ENCODE peak calls at places on chromosomes 4 and X, in eight cellular contexts. One of them, this sample, is unnamed.
A peak's percentile ranks its signal among the peaks of the same experiment; 100 is the strongest.

GRCh38 chrX:29431895-29432294 is 783.5 kb upstream of the MAGEB2 start:
- DNase-seq in tibial nerve: no peak
- DNase-seq in thyroid gland: no peak
- DNase-seq in adrenal gland: no peak
- DNase-seq in heart left ventricle: no peak
- DNase-seq in testis: no peak
- DNase-seq in esophagus squamous epithelium: no peak
- DNase-seq in right lobe of liver: no peak
- DNase-seq in this sample: no peak

GRCh38 chr4:76373919-76374552 is 46.9 kb downstream of the CCDC158 start:
- DNase-seq in right lobe of liver: no peak
- DNase-seq in esophagus squamous epithelium: no peak
- DNase-seq in tibial nerve: no peak
- DNase-seq in thyroid gland: peak; percentile 26
- DNase-seq in heart left ventricle: no peak
- DNase-seq in testis: no peak
- DNase-seq in adrenal gland: no peak
- DNase-seq in this sample: no peak

GRCh38 chrX:103464071-103464773 is 55.1 kb downstream of the RAB40A start:
- DNase-seq in adrenal gland: peak; percentile 23
- DNase-seq in right lobe of liver: no peak
- DNase-seq in testis: peak; percentile 55
- DNase-seq in thyroid gland: peak; percentile 16
- DNase-seq in tibial nerve: peak; percentile 19
- DNase-seq in heart left ventricle: peak; percentile 4
- DNase-seq in esophagus squamous epithelium: no peak
- DNase-seq in this sample: no peak

GRCh38 chr4:46503739-46504138 is 113.8 kb upstream of the GABRA2 start:
- DNase-seq in tibial nerve: no peak
- DNase-seq in adrenal gland: no peak
- DNase-seq in right lobe of liver: no peak
- DNase-seq in testis: no peak
- DNase-seq in esophagus squamous epithelium: no peak
- DNase-seq in heart left ventricle: no peak
- DNase-seq in thyroid gland: no peak
- DNase-seq in this sample: no peak

GRCh38 chr4:120763650-120764049 is 158.9 kb downstream of the PRDM5 start:
- DNase-seq in esophagus squamous epithelium: no peak
- DNase-seq in testis: no peak
- DNase-seq in tibial nerve: no peak
- DNase-seq in heart left ventricle: no peak
- DNase-seq in right lobe of liver: no peak
- DNase-seq in adrenal gland: no peak
- DNase-seq in thyroid gland: no peak
- DNase-seq in this sample: no peak

GRCh38 chrX:150478496-150479492 is 89.6 kb upstream of the MTM1 start:
- DNase-seq in testis: no peak
- DNase-seq in thyroid gland: no peak
- DNase-seq in esophagus squamous epithelium: no peak
- DNase-seq in right lobe of liver: no peak
- DNase-seq in tibial nerve: no peak
- DNase-seq in heart left ventricle: no peak
- DNase-seq in adrenal gland: no peak
- DNase-seq in this sample: no peak

GRCh38 chrX:9902651-9903050 is 64.5 kb upstream of the CLDN34 start:
- DNase-seq in adrenal gland: peak; percentile 51
- DNase-seq in right lobe of liver: no peak
- DNase-seq in thyroid gland: no peak
- DNase-seq in esophagus squamous epithelium: no peak
- DNase-seq in tibial nerve: no peak
- DNase-seq in heart left ventricle: no peak
- DNase-seq in testis: peak; percentile 63
- DNase-seq in this sample: no peak

GRCh38 chrX:118496763-118497079 is 1.1 kb downstream of the DOCK11 start:
- DNase-seq in esophagus squamous epithelium: no peak
- DNase-seq in heart left ventricle: no peak
- DNase-seq in testis: no peak
- DNase-seq in tibial nerve: no peak
- DNase-seq in adrenal gland: no peak
- DNase-seq in thyroid gland: no peak
- DNase-seq in right lobe of liver: no peak
- DNase-seq in this sample: no peak

GRCh38 chr4:11507920-11508319 is 79.2 kb upstream of the HS3ST1 start:
- DNase-seq in right lobe of liver: no peak
- DNase-seq in testis: no peak
- DNase-seq in esophagus squamous epithelium: no peak
- DNase-seq in thyroid gland: no peak
- DNase-seq in heart left ventricle: no peak
- DNase-seq in adrenal gland: no peak
- DNase-seq in tibial nerve: no peak
- DNase-seq in this sample: peak; percentile 61

GRCh38 chr4:24033626-24034025 is 143.8 kb upstream of the PPARGC1A start:
- DNase-seq in adrenal gland: no peak
- DNase-seq in thyroid gland: no peak
- DNase-seq in heart left ventricle: no peak
- DNase-seq in esophagus squamous epithelium: no peak
- DNase-seq in right lobe of liver: no peak
- DNase-seq in tibial nerve: no peak
- DNase-seq in testis: no peak
- DNase-seq in this sample: no peak

GRCh38 chr4:41514765-41515481 is 23.0 kb upstream of the LIMCH1 start:
- DNase-seq in testis: no peak
- DNase-seq in esophagus squamous epithelium: no peak
- DNase-seq in right lobe of liver: no peak
- DNase-seq in heart left ventricle: no peak
- DNase-seq in thyroid gland: no peak
- DNase-seq in adrenal gland: no peak
- DNase-seq in tibial nerve: no peak
- DNase-seq in this sample: no peak
- H3K27ac ChIP-seq in testis: no peak overlapping the region
- H3K27ac ChIP-seq in esophagus squamous epithelium: no peak overlapping the region
- H3K27ac ChIP-seq in right lobe of liver: no peak overlapping the region
- H3K27ac ChIP-seq in heart left ventricle: peak overlapping the region; percentile 15
- H3K27ac ChIP-seq in thyroid gland: no peak overlapping the region
- H3K27ac ChIP-seq in adrenal gland: no peak overlapping the region
- H3K27ac ChIP-seq in tibial nerve: no peak overlapping the region
- H3K27ac ChIP-seq in this sample: no peak overlapping the region

GRCh38 chr4:3232871-3233271 is 16.1 kb upstream of the MSANTD1 start:
- DNase-seq in right lobe of liver: no peak
- DNase-seq in esophagus squamous epithelium: no peak
- DNase-seq in heart left ventricle: no peak
- DNase-seq in tibial nerve: no peak
- DNase-seq in adrenal gland: no peak
- DNase-seq in testis: no peak
- DNase-seq in thyroid gland: no peak
- DNase-seq in this sample: no peak
- TF ChIP-seq POLR2A in right lobe of liver: no peak
- TF ChIP-seq POLR2A in esophagus squamous epithelium: no peak
- TF ChIP-seq POLR2A in heart left ventricle: no peak
- TF ChIP-seq POLR2A in tibial nerve: no peak
- TF ChIP-seq POLR2A in adrenal gland: no peak
- TF ChIP-seq POLR2A in testis: no peak
- TF ChIP-seq POLR2A in thyroid gland: no peak
- TF ChIP-seq POLR2A in this sample: no peak

GRCh38 chr4:178086324-178086723 is 644.1 kb upstream of the AGA start:
- DNase-seq in thyroid gland: no peak
- DNase-seq in testis: no peak
- DNase-seq in right lobe of liver: no peak
- DNase-seq in tibial nerve: no peak
- DNase-seq in esophagus squamous epithelium: no peak
- DNase-seq in heart left ventricle: no peak
- DNase-seq in adrenal gland: no peak
- DNase-seq in this sample: no peak
- TF ChIP-seq CTCF in thyroid gland: no peak
- TF ChIP-seq CTCF in testis: no peak
- TF ChIP-seq CTCF in right lobe of liver: no peak
- TF ChIP-seq CTCF in tibial nerve: no peak
- TF ChIP-seq CTCF in esophagus squamous epithelium: no peak
- TF ChIP-seq CTCF in heart left ventricle: no peak
- TF ChIP-seq CTCF in adrenal gland: no peak
- TF ChIP-seq CTCF in this sample: no peak

DNA sequence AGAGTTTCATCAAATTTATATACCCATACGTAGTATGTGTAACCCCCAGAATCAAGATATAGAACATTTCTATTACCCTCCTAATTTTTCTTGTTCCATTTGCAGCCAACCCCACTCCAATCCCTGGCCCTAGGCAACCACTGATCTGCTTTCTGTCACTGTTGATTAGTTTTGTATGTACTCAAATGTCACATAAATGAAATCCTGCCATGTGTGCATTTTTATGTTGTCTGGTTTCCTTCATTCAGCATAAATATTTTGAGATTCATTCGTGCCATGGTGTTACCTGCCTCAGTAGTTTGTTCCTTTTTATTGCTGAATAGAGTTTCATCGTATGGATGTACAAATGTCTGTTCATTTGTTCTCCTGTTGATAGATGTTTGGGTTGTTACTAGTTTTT is 126.3 kb downstream of the MID1IP1 start:
- DNase-seq in esophagus squamous epithelium: no peak
- DNase-seq in testis: no peak
- DNase-seq in heart left ventricle: no peak
- DNase-seq in tibial nerve: no peak
- DNase-seq in right lobe of liver: no peak
- DNase-seq in thyroid gland: no peak
- DNase-seq in adrenal gland: no peak
- DNase-seq in this sample: no peak
- H3K27ac ChIP-seq in esophagus squamous epithelium: no peak overlapping the region
- H3K27ac ChIP-seq in testis: no peak overlapping the region
- H3K27ac ChIP-seq in heart left ventricle: no peak overlapping the region
- H3K27ac ChIP-seq in tibial nerve: no peak overlapping the region
- H3K27ac ChIP-seq in right lobe of liver: no peak overlapping the region
- H3K27ac ChIP-seq in thyroid gland: no peak overlapping the region
- H3K27ac ChIP-seq in adrenal gland: no peak overlapping the region
- H3K27ac ChIP-seq in this sample: no peak overlapping the region

DNA sequence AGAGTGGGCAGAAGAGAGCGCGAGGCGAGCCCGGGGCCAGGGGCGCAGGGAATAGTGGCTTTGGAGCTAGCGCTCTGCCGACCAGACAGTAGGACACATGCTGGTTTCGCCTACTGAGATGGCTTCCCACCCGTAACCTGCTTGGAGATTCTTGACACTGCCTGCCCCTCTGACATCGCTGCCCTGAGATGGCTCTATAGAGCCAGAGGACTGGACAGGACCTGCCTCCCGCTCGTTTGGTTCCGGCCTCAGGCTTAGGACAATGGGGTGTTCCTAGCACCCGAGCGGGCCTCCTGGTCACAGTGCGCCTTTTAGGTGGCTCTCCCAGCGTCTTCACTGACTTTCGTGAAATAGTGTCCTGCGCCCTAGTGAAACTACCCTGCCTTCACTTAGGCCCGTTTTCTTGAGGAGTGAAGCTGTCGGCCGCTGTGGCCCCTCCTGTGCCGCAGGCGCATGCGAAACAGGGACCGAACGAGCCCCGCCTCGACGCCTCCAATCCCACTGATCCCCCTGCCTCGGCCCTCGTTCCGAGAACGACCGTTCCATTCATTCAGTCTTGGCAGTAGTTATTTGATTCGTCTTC is 608 bp downstream of the TAF1 start:
- DNase-seq in thyroid gland: peak; percentile 23
- DNase-seq in tibial nerve: no peak
- DNase-seq in esophagus squamous epithelium: no peak
- DNase-seq in adrenal gland: no peak
- DNase-seq in heart left ventricle: peak; percentile 15
- DNase-seq in right lobe of liver: no peak
- DNase-seq in testis: peak; percentile 33
- DNase-seq in this sample: peak; percentile 45
- TF ChIP-seq POLR2A in thyroid gland: no peak
- TF ChIP-seq POLR2A in tibial nerve: no peak
- TF ChIP-seq POLR2A in esophagus squamous epithelium: no peak
- TF ChIP-seq POLR2A in adrenal gland: no peak
- TF ChIP-seq POLR2A in heart left ventricle: no peak
- TF ChIP-seq POLR2A in right lobe of liver: no peak
- TF ChIP-seq POLR2A in testis: no peak
- TF ChIP-seq POLR2A in this sample: no peak

GRCh38 chr4:67396008-67396407 is 149.3 kb downstream of the CENPC start:
- DNase-seq in thyroid gland: no peak
- DNase-seq in tibial nerve: no peak
- DNase-seq in testis: no peak
- DNase-seq in right lobe of liver: no peak
- DNase-seq in esophagus squamous epithelium: no peak
- DNase-seq in adrenal gland: no peak
- DNase-seq in heart left ventricle: no peak
- DNase-seq in this sample: no peak
- TF ChIP-seq CTCF in thyroid gland: no peak
- TF ChIP-seq CTCF in tibial nerve: no peak
- TF ChIP-seq CTCF in testis: no peak
- TF ChIP-seq CTCF in right lobe of liver: no peak
- TF ChIP-seq CTCF in esophagus squamous epithelium: no peak
- TF ChIP-seq CTCF in adrenal gland: no peak
- TF ChIP-seq CTCF in heart left ventricle: no peak
- TF ChIP-seq CTCF in this sample: no peak

DNA sequence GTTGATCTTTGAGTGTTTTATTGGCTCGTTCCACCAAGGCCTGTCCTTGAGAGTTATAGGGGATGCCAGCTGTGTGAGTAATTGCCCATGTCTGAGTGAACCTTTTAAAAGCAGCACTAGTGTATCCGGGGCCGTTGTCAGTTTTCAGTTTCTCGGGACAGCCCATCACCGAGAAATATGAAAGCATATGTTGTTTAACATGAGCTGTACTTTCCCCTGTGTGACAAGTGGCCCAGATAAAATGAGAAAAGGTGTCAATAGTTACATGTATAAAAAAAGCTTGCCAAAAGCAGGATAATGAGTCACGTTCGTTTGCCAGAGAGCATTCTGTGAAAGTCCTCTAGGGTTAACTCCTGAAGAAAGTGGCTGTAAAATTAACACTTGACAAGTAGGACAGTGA is 48.6 kb upstream of the RASSF6 start:
- DNase-seq in thyroid gland: peak; percentile 47
- DNase-seq in right lobe of liver: no peak
- DNase-seq in testis: no peak
- DNase-seq in tibial nerve: no peak
- DNase-seq in adrenal gland: peak; percentile 63
- DNase-seq in heart left ventricle: no peak
- DNase-seq in esophagus squamous epithelium: no peak
- DNase-seq in this sample: no peak
- H3K27ac ChIP-seq in thyroid gland: no peak overlapping the region
- H3K27ac ChIP-seq in right lobe of liver: no peak overlapping the region
- H3K27ac ChIP-seq in testis: no peak overlapping the region
- H3K27ac ChIP-seq in tibial nerve: no peak overlapping the region
- H3K27ac ChIP-seq in adrenal gland: peak overlapping the region; percentile 81
- H3K27ac ChIP-seq in heart left ventricle: no peak overlapping the region
- H3K27ac ChIP-seq in esophagus squamous epithelium: no peak overlapping the region
- H3K27ac ChIP-seq in this sample: no peak overlapping the region